ENCODE peak calls at places on chromosomes 12 and 14, in seven cellular contexts. One of them, this sample, is unnamed. For H3K27me3, the result is how much of the 10 kb centered on the place peaks cover.

GRCh38 chr14:89773151-89773550 is 181.4 kb downstream of the EFCAB11 start:
- ATAC-seq in CD8-positive, alpha-beta T cell: no peak
- ATAC-seq in HepG2: peak
- ATAC-seq in GM23338: no peak
- ATAC-seq in heart right ventricle: no peak
- ATAC-seq in pancreas: no peak
- ATAC-seq in heart left ventricle: no peak
- ATAC-seq in this sample: no peak

GRCh38 chr12:12534134-12534866 is 28.4 kb downstream of the DUSP16 start:
- ATAC-seq in CD8-positive, alpha-beta T cell: no peak
- ATAC-seq in GM23338: peak
- ATAC-seq in heart right ventricle: no peak
- ATAC-seq in pancreas: peak
- ATAC-seq in HepG2: peak
- ATAC-seq in heart left ventricle: peak
- ATAC-seq in this sample: no peak

GRCh38 chr14:90301122-90301521 is 30.6 kb downstream of the NRDE2 start:
- ATAC-seq in heart left ventricle: peak
- ATAC-seq in CD8-positive, alpha-beta T cell: no peak
- ATAC-seq in GM23338: no peak
- ATAC-seq in pancreas: no peak
- ATAC-seq in HepG2: no peak
- ATAC-seq in heart right ventricle: no peak
- ATAC-seq in this sample: peak

GRCh38 chr14:80477388-80478160 is 266.3 kb upstream of the DIO2 start:
- ATAC-seq in heart left ventricle: peak
- ATAC-seq in HepG2: no peak
- ATAC-seq in pancreas: no peak
- ATAC-seq in CD8-positive, alpha-beta T cell: no peak
- ATAC-seq in GM23338: no peak
- ATAC-seq in heart right ventricle: peak
- ATAC-seq in this sample: no peak

GRCh38 chr12:71438670-71439361 is 782 bp upstream of the LGR5 start:
- ATAC-seq in heart right ventricle: no peak
- ATAC-seq in pancreas: peak
- ATAC-seq in GM23338: peak
- ATAC-seq in HepG2: peak
- ATAC-seq in heart left ventricle: no peak
- ATAC-seq in CD8-positive, alpha-beta T cell: peak
- ATAC-seq in this sample: no peak

GRCh38 chr14:94780536-94781404 is 10.9 kb upstream of the GSC start:
- ATAC-seq in heart right ventricle: no peak
- ATAC-seq in CD8-positive, alpha-beta T cell: no peak
- ATAC-seq in heart left ventricle: no peak
- ATAC-seq in pancreas: no peak
- ATAC-seq in GM23338: peak
- ATAC-seq in HepG2: no peak
- ATAC-seq in this sample: no peak

GRCh38 chr12:71646512-71646911 is 17.1 kb downstream of the ZFC3H1 start:
- ATAC-seq in pancreas: no peak
- ATAC-seq in GM23338: no peak
- ATAC-seq in heart right ventricle: no peak
- ATAC-seq in HepG2: no peak
- ATAC-seq in CD8-positive, alpha-beta T cell: no peak
- ATAC-seq in heart left ventricle: no peak
- ATAC-seq in this sample: no peak

GRCh38 chr14:34012369-34012768 is 61.5 kb upstream of the EGLN3 start:
- ATAC-seq in HepG2: peak
- ATAC-seq in CD8-positive, alpha-beta T cell: no peak
- ATAC-seq in GM23338: no peak
- ATAC-seq in pancreas: no peak
- ATAC-seq in heart left ventricle: no peak
- ATAC-seq in heart right ventricle: no peak
- ATAC-seq in this sample: no peak

GRCh38 chr12:67927815-67928214 is 61.4 kb upstream of the IFNG-AS1 start:
- ATAC-seq in heart left ventricle: no peak
- ATAC-seq in GM23338: no peak
- ATAC-seq in CD8-positive, alpha-beta T cell: no peak
- ATAC-seq in pancreas: peak
- ATAC-seq in heart right ventricle: no peak
- ATAC-seq in HepG2: no peak
- ATAC-seq in this sample: no peak

GRCh38 chr12:62409068-62409467 is 57.6 kb upstream of the MON2 start:
- ATAC-seq in HepG2: no peak
- ATAC-seq in heart left ventricle: no peak
- ATAC-seq in GM23338: no peak
- ATAC-seq in CD8-positive, alpha-beta T cell: no peak
- ATAC-seq in heart right ventricle: no peak
- ATAC-seq in pancreas: no peak
- ATAC-seq in this sample: no peak

GRCh38 chr12:118436986-118437385 is 60.6 kb downstream of the SUDS3 start:
- ATAC-seq in CD8-positive, alpha-beta T cell: no peak
- ATAC-seq in HepG2: no peak
- ATAC-seq in GM23338: no peak
- ATAC-seq in pancreas: no peak
- ATAC-seq in heart left ventricle: no peak
- ATAC-seq in heart right ventricle: no peak
- ATAC-seq in this sample: no peak

GRCh38 chr12:68327896-68328295 is 4.3 kb downstream of the MDM1 start:
- ATAC-seq in heart left ventricle: no peak
- ATAC-seq in HepG2: no peak
- ATAC-seq in GM23338: no peak
- ATAC-seq in pancreas: no peak
- ATAC-seq in CD8-positive, alpha-beta T cell: no peak
- ATAC-seq in heart right ventricle: no peak
- ATAC-seq in this sample: no peak

GRCh38 chr12:50102648-50103309 is 1.0 kb upstream of the GPD1 start:
- ATAC-seq in heart right ventricle: no peak
- ATAC-seq in heart left ventricle: no peak
- ATAC-seq in CD8-positive, alpha-beta T cell: no peak
- ATAC-seq in GM23338: peak
- ATAC-seq in HepG2: peak
- ATAC-seq in pancreas: no peak
- ATAC-seq in this sample: no peak

GRCh38 chr12:96136720-96137378 is 57.3 kb upstream of the ELK3 start:
- ATAC-seq in heart left ventricle: no peak
- ATAC-seq in CD8-positive, alpha-beta T cell: no peak
- ATAC-seq in GM23338: no peak
- ATAC-seq in HepG2: no peak
- ATAC-seq in heart right ventricle: no peak
- ATAC-seq in pancreas: no peak
- ATAC-seq in this sample: no peak

GRCh38 chr12:117162649-117163048 is 27.6 kb downstream of the FBXO21 start:
- ATAC-seq in CD8-positive, alpha-beta T cell: no peak
- ATAC-seq in heart right ventricle: no peak
- ATAC-seq in heart left ventricle: no peak
- ATAC-seq in HepG2: no peak
- ATAC-seq in pancreas: no peak
- ATAC-seq in GM23338: no peak
- ATAC-seq in this sample: no peak

GRCh38 chr12:51669996-51670395 is 79.0 kb downstream of the SCN8A start:
- ATAC-seq in heart left ventricle: no peak
- ATAC-seq in CD8-positive, alpha-beta T cell: no peak
- ATAC-seq in HepG2: no peak
- ATAC-seq in pancreas: no peak
- ATAC-seq in GM23338: no peak
- ATAC-seq in heart right ventricle: no peak
- ATAC-seq in this sample: no peak

GRCh38 chr12:109287811-109288469 is 21.1 kb downstream of the FOXN4 start:
- ATAC-seq in CD8-positive, alpha-beta T cell: no peak
- ATAC-seq in heart right ventricle: no peak
- ATAC-seq in pancreas: no peak
- ATAC-seq in heart left ventricle: no peak
- ATAC-seq in GM23338: no peak
- ATAC-seq in HepG2: no peak
- ATAC-seq in this sample: no peak

GRCh38 chr14:91439345-91439744 is 21.7 kb upstream of the CCDC88C start:
- ATAC-seq in heart left ventricle: no peak
- ATAC-seq in HepG2: peak
- ATAC-seq in pancreas: no peak
- ATAC-seq in GM23338: no peak
- ATAC-seq in heart right ventricle: no peak
- ATAC-seq in CD8-positive, alpha-beta T cell: no peak
- ATAC-seq in this sample: no peak

GRCh38 chr12:48542300-48542928 is 17.0 kb downstream of the OR8S1 start:
- ATAC-seq in GM23338: peak
- ATAC-seq in pancreas: peak
- ATAC-seq in heart right ventricle: no peak
- ATAC-seq in HepG2: peak
- ATAC-seq in CD8-positive, alpha-beta T cell: no peak
- ATAC-seq in heart left ventricle: no peak
- ATAC-seq in this sample: no peak

GRCh38 chr14:96702831-96703230 is 94.4 kb upstream of the VRK1 start:
- ATAC-seq in CD8-positive, alpha-beta T cell: no peak
- ATAC-seq in heart right ventricle: no peak
- ATAC-seq in heart left ventricle: no peak
- ATAC-seq in GM23338: no peak
- ATAC-seq in HepG2: no peak
- ATAC-seq in pancreas: no peak
- ATAC-seq in this sample: no peak

GRCh38 chr14:96693252-96693820 is 103.8 kb upstream of the VRK1 start:
- ATAC-seq in HepG2: no peak
- ATAC-seq in CD8-positive, alpha-beta T cell: no peak
- ATAC-seq in GM23338: peak
- ATAC-seq in pancreas: no peak
- ATAC-seq in heart left ventricle: no peak
- ATAC-seq in heart right ventricle: no peak
- ATAC-seq in this sample: no peak

GRCh38 chr14:96699666-96700065 is 97.5 kb upstream of the VRK1 start:
- ATAC-seq in pancreas: no peak
- ATAC-seq in heart left ventricle: no peak
- ATAC-seq in GM23338: no peak
- ATAC-seq in heart right ventricle: no peak
- ATAC-seq in HepG2: no peak
- ATAC-seq in CD8-positive, alpha-beta T cell: no peak
- ATAC-seq in this sample: no peak

GRCh38 chr14:96693986-96694385 is 103.2 kb upstream of the VRK1 start:
- ATAC-seq in HepG2: no peak
- ATAC-seq in CD8-positive, alpha-beta T cell: no peak
- ATAC-seq in heart left ventricle: no peak
- ATAC-seq in pancreas: no peak
- ATAC-seq in GM23338: peak
- ATAC-seq in heart right ventricle: no peak
- ATAC-seq in this sample: no peak

GRCh38 chr14:96698846-96699543 is 98.2 kb upstream of the VRK1 start:
- ATAC-seq in HepG2: no peak
- ATAC-seq in CD8-positive, alpha-beta T cell: no peak
- ATAC-seq in GM23338: no peak
- ATAC-seq in heart left ventricle: no peak
- ATAC-seq in pancreas: no peak
- ATAC-seq in heart right ventricle: no peak
- ATAC-seq in this sample: no peak
- H3K27me3 ChIP-seq in HepG2: under half
- H3K27me3 ChIP-seq in CD8-positive, alpha-beta T cell: under half
- H3K27me3 ChIP-seq in GM23338: under half
- H3K27me3 ChIP-seq in heart left ventricle: under half
- H3K27me3 ChIP-seq in pancreas: under half
- H3K27me3 ChIP-seq in heart right ventricle: under half
- H3K27me3 ChIP-seq in this sample: under half

GRCh38 chr12:10098762-10099161 is at the start of gene CLEC1A:
- ATAC-seq in pancreas: no peak
- ATAC-seq in CD8-positive, alpha-beta T cell: no peak
- ATAC-seq in heart right ventricle: peak
- ATAC-seq in GM23338: peak
- ATAC-seq in heart left ventricle: peak
- ATAC-seq in HepG2: no peak
- ATAC-seq in this sample: peak
- H3K4me3 ChIP-seq in pancreas: peak
- H3K4me3 ChIP-seq in CD8-positive, alpha-beta T cell: no peak
- H3K4me3 ChIP-seq in heart right ventricle: peak
- H3K4me3 ChIP-seq in GM23338: no peak
- H3K4me3 ChIP-seq in heart left ventricle: peak
- H3K4me3 ChIP-seq in HepG2: no peak
- H3K4me3 ChIP-seq in this sample: peak

DNA sequence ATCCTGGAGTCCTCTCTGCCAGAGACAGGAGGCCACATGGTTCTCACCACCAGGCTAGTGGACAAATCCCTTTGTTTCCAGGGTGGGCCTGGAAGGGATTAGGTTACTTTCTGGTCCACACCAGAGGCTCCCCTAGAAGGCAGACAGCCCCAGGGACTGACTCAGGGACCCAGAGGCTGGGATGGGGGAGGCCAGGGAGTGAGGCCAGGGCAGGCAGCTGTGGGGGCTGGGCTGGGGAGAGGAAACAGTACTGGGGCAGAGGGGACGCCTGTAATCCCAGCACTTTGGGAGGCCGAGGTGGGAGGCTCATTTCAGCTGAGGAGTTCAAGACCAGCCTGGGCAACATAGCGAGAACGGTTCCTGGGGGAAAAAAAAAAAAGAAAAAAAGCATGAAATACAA is 64.7 kb downstream of the TNFAIP2 start:
- ATAC-seq in GM23338: no peak
- ATAC-seq in heart right ventricle: no peak
- ATAC-seq in CD8-positive, alpha-beta T cell: no peak
- ATAC-seq in HepG2: no peak
- ATAC-seq in heart left ventricle: no peak
- ATAC-seq in pancreas: no peak
- ATAC-seq in this sample: no peak
- H3K27me3 ChIP-seq in GM23338: under half
- H3K27me3 ChIP-seq in heart right ventricle: under half
- H3K27me3 ChIP-seq in CD8-positive, alpha-beta T cell: under half
- H3K27me3 ChIP-seq in HepG2: under half
- H3K27me3 ChIP-seq in heart left ventricle: under half
- H3K27me3 ChIP-seq in pancreas: under half
- H3K27me3 ChIP-seq in this sample: under half

DNA sequence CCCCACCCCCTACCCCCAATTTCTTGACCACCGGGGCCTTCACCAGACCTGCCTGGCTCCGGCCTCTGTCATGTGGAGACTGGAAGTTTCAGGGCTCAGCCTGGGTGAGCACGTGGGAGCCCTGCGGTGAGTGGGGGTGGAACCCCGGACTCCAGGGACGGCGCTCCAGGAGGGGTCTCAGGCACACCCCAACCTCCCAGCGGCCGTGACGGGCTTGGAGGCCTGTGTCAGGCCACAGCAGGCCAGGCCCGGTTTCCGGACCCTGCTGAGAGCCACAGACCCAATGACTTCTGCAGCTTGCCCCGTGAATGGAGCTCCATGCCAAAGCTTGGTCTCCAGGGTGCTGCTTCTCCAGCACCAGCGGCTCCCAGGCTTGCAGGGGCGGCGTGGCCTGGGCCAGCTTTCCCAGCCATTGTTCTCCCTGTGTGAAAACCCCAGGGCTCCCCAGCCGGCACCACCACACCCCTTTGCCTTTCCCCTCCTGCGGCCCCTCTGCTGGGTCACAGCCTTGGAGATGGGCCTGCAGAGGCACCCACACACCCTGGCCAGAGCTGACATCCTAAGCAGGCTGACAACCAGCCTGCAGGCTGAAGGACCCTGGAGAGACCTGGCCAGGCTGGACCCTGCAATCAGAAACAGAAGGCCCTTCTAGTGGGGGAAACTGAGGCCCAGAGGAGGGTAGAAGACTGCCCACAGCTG is 186.2 kb upstream of the C14orf180 start:
- ATAC-seq in heart right ventricle: peak
- ATAC-seq in pancreas: no peak
- ATAC-seq in heart left ventricle: peak
- ATAC-seq in GM23338: no peak
- ATAC-seq in CD8-positive, alpha-beta T cell: no peak
- ATAC-seq in HepG2: no peak
- ATAC-seq in this sample: peak
- H3K4me3 ChIP-seq in heart right ventricle: no peak
- H3K4me3 ChIP-seq in pancreas: no peak
- H3K4me3 ChIP-seq in heart left ventricle: no peak
- H3K4me3 ChIP-seq in GM23338: no peak
- H3K4me3 ChIP-seq in CD8-positive, alpha-beta T cell: no peak
- H3K4me3 ChIP-seq in HepG2: no peak
- H3K4me3 ChIP-seq in this sample: no peak

GRCh38 chr14:88189040-88189839 is 133.8 kb downstream of the KCNK10 start:
- ATAC-seq in heart right ventricle: peak
- ATAC-seq in CD8-positive, alpha-beta T cell: no peak
- ATAC-seq in HepG2: peak
- ATAC-seq in GM23338: peak
- ATAC-seq in pancreas: peak
- ATAC-seq in heart left ventricle: peak
- ATAC-seq in this sample: peak
- H3K27me3 ChIP-seq in heart right ventricle: under half
- H3K27me3 ChIP-seq in CD8-positive, alpha-beta T cell: under half
- H3K27me3 ChIP-seq in HepG2: under half
- H3K27me3 ChIP-seq in GM23338: under half
- H3K27me3 ChIP-seq in pancreas: under half
- H3K27me3 ChIP-seq in heart left ventricle: under half
- H3K27me3 ChIP-seq in this sample: under half

This sample was measured in gastroesophageal sphincter.